ENCODE peak calls at places on chromosome 20, in five cellular contexts. N is tibial artery; Q is CD8-positive, alpha-beta T cell; L is sigmoid colon; C is neural progenitor cell. T is an unnamed sample.

GRCh38 chr20:38217791-38218565 is 42.6 kb downstream of the KIAA1755 start:
- DNase-seq in N (peak; percentile 89), Q (no peak), L (peak; percentile 69), C (peak; percentile 27), T (peak; percentile 83)

GRCh38 chr20:25739615-25740320 is 43.1 kb upstream of the ZNF337 start:
- DNase-seq in N (no peak), Q (no peak), L (no peak), C (no peak), T (no peak)

GRCh38 chr20:37185681-37186080 is 6.3 kb upstream of the MROH8 start:
- DNase-seq in N (no peak), Q (no peak), L (no peak), C (no peak), T (no peak)

GRCh38 chr20:58141496-58141895 is 87.0 kb downstream of the ANKRD60 start:
- DNase-seq in N (peak; percentile 39), Q (no peak), L (peak; percentile 28), C (no peak), T (no peak)

GRCh38 chr20:63356511-63356910 is 4.6 kb downstream of the CHRNA4 start:
- DNase-seq in N (no peak), Q (no peak), L (no peak), C (no peak), T (no peak)

GRCh38 chr20:32281711-32282110 is 4.3 kb downstream of the KIF3B start:
- DNase-seq in N (peak; percentile 9), Q (no peak), L (no peak), C (no peak), T (no peak)

GRCh38 chr20:59584278-59584925 is 19.9 kb upstream of the PHACTR3 start:
- DNase-seq in N (no peak), Q (no peak), L (peak; percentile 45), C (no peak), T (no peak)

GRCh38 chr20:19688031-19688806 is 69.8 kb upstream of the RIN2 start:
- DNase-seq in N (peak; percentile 88), Q (no peak), L (peak; percentile 76), C (peak; percentile 53), T (peak; percentile 76)

GRCh38 chr20:59750209-59750840 is 146.0 kb downstream of the PHACTR3 start:
- DNase-seq in N (no peak), Q (no peak), L (no peak), C (no peak), T (no peak)

GRCh38 chr20:56630086-56630493 is 984 bp downstream of the TFAP2C start:
- DNase-seq in N (no peak), Q (no peak), L (peak; percentile 81), C (peak; percentile 95), T (no peak)

GRCh38 chr20:32091888-32092346 is 17.6 kb upstream of the TM9SF4 start:
- DNase-seq in N (peak; percentile 81), Q (peak; percentile 80), L (peak; percentile 78), C (peak; percentile 92), T (peak; percentile 47)

GRCh38 chr20:37880726-37881591 is 22.0 kb upstream of the VSTM2L start:
- DNase-seq in N (no peak), Q (no peak), L (peak; percentile 75), C (no peak), T (no peak)

GRCh38 chr20:62350098-62350628 is 16.9 kb downstream of the LAMA5 start:
- DNase-seq in N (no peak), Q (no peak), L (no peak), C (no peak), T (no peak)

GRCh38 chr20:50488236-50488806 is 21.9 kb upstream of the PTPN1 start:
- DNase-seq in N (no peak), Q (no peak), L (no peak), C (no peak), T (no peak)

GRCh38 chr20:9838035-9838377 is 870 bp downstream of the PAK5 start:
- DNase-seq in N (no peak), Q (no peak), L (no peak), C (no peak), T (no peak)

GRCh38 chr20:5282561-5282960 is 34.2 kb downstream of the PROKR2 start:
- DNase-seq in N (no peak), Q (no peak), L (no peak), C (no peak), T (no peak)

GRCh38 chr20:62303327-62304226 is 780 bp downstream of the ADRM1 start:
- DNase-seq in N (peak; percentile 73), Q (no peak), L (peak; percentile 75), C (peak; percentile 44), T (no peak)

DNA sequence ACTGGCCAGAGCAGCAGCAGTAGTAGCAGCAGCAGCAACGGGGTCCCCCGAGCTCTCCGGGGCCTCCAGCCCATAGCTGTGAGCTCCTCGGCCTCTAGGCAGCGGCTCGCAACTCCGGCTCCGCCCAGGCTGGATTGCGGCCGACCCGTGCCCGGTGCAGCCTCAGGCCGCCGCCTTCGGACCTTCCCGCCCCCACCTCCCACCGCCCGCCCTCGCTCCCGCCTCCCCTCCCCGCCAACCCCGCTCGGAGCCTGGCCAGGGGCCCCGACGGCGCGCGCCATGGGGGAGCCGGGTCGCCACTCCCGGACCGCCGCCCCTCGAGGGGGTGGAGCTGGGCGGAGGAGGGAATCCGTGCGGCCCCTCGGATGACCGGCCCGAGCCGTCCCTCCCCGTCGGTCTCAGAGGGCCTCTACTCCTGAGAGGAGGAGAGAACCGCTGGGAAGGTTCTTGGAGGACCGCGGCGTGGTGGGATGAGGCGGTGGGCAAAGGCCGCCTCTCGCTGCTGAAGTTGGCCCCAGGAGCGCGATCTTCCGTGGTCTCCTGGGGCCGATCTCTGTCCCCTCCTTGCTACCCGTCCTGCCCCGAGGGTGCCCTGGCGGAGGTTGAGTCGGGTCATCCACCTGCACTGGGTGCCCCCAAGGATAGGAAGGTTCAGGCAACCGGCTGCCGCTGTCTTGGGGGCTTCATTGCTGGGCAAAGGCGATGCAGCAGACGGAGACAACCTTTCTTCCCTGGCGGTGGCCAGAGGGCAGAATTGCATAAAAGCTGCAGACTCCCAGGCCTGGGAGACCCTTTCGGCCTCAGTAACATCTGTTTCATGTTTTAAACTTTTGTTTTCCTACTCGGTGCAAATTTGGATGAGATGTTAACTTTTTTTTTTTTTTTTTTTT is at the start of gene ADAM33:
- DNase-seq in N (peak; percentile 76), Q (no peak), L (peak; percentile 87), C (peak; percentile 75), T (no peak)
- H3K4me3 ChIP-seq in N (peak within 1 kb of the TSS; percentile 61), Q (no peak within 1 kb of the TSS), L (peak within 1 kb of the TSS; percentile 66), C (peak within 1 kb of the TSS; percentile 51), T (peak within 1 kb of the TSS; percentile 70)

GRCh38 chr20:48100483-48100882 is 315.2 kb upstream of the SULF2 start:
- DNase-seq in N (no peak), Q (no peak), L (no peak), C (no peak), T (no peak)

GRCh38 chr20:48096212-48096875 is 311.1 kb upstream of the SULF2 start:
- DNase-seq in N (no peak), Q (no peak), L (no peak), C (no peak), T (no peak)

GRCh38 chr20:48098099-48098498 is 312.8 kb upstream of the SULF2 start:
- DNase-seq in N (no peak), Q (no peak), L (no peak), C (no peak), T (no peak)

GRCh38 chr20:48096957-48097890 is 311.9 kb upstream of the SULF2 start:
- DNase-seq in N (no peak), Q (no peak), L (no peak), C (no peak), T (no peak)

GRCh38 chr20:48098866-48099265 is 313.6 kb upstream of the SULF2 start:
- DNase-seq in N (no peak), Q (no peak), L (no peak), C (no peak), T (no peak)
- H3K27me3 ChIP-seq in N (no peaks in the 10 kb centered on the region), Q (no peaks in the 10 kb centered on the region), L (no peaks in the 10 kb centered on the region), C (no peaks in the 10 kb centered on the region), T (no peaks in the 10 kb centered on the region)

GRCh38 chr20:52402514-52402913 is 210.9 kb upstream of the ZFP64 start:
- DNase-seq in N (no peak), Q (no peak), L (no peak), C (no peak), T (no peak)

GRCh38 chr20:52405417-52405816 is 213.8 kb upstream of the ZFP64 start:
- DNase-seq in N (no peak), Q (no peak), L (no peak), C (no peak), T (no peak)

GRCh38 chr20:52399352-52399751 is 207.8 kb upstream of the ZFP64 start:
- DNase-seq in N (no peak), Q (no peak), L (no peak), C (no peak), T (no peak)

GRCh38 chr20:52404676-52405075 is 213.1 kb upstream of the ZFP64 start:
- DNase-seq in N (no peak), Q (no peak), L (no peak), C (no peak), T (no peak)

GRCh38 chr20:52402950-52403349 is 211.4 kb upstream of the ZFP64 start:
- DNase-seq in N (no peak), Q (no peak), L (no peak), C (no peak), T (no peak)
- H3K4me3 ChIP-seq in N (no peak overlapping the region), Q (no peak overlapping the region), L (no peak overlapping the region), C (no peak overlapping the region), T (no peak overlapping the region)

GRCh38 chr20:7346026-7346425 is 578.5 kb downstream of the BMP2 start:
- DNase-seq in N (no peak), Q (no peak), L (no peak), C (no peak), T (no peak)
- H3K27me3 ChIP-seq in N (no peaks in the 10 kb centered on the region), Q (no peaks in the 10 kb centered on the region), L (no peaks in the 10 kb centered on the region), C (no peaks in the 10 kb centered on the region), T (no peaks in the 10 kb centered on the region)

DNA sequence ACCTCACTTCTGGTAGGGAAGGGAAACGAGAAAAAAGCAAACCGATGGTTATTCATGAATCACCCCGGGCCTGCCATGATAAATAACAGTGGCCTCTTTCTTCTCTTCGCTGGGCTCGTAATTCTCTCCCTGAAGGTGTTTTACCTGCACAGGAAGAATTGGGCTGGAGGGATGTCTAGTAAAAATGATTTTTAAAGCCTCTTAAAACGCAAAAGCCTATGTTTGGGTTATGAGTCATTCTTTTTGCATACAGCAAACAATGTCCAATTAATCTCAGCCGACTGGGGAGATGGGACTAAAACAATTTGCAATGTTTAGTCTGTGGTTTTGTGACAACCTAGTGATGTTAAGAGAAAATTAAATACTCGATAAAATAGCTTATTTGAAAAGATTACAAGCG is 16.7 kb downstream of the LINC00237 start:
- DNase-seq in N (no peak), Q (no peak), L (no peak), C (no peak), T (no peak)
- H3K4me3 ChIP-seq in N (no peak overlapping the region), Q (no peak overlapping the region), L (no peak overlapping the region), C (no peak overlapping the region), T (no peak overlapping the region)

T was measured in AG04450.